ENCODE peak calls at places on chromosome 13, in five cellular contexts. D is bronchial epithelial cell; S is kidney epithelial cell; G is activated CD8-positive, alpha-beta T cell treated with anti-CD3 and anti-CD28 coated beads for 36 hours; V is cardiac fibroblast. M is an unnamed sample.

GRCh38 chr13:23799945-23800344 is 89.3 kb downstream of the MIPEP start:
- DNase-seq in D (no peak), S (no peak), G (peak; percentile 12), V (peak; percentile 37), M (no peak)

GRCh38 chr13:85586422-85586831 is 212.8 kb downstream of the SLITRK6 start:
- DNase-seq in D (peak; percentile 99), S (peak; percentile 49), G (no peak), V (peak; percentile 32), M (no peak)

GRCh38 chr13:33536639-33537425 is 251.3 kb upstream of the STARD13 start:
- DNase-seq in D (peak; percentile 52), S (no peak), G (no peak), V (peak; percentile 90), M (no peak)

GRCh38 chr13:80888421-80888820 is 547.5 kb upstream of the SPRY2 start:
- DNase-seq in D (no peak), S (no peak), G (no peak), V (no peak), M (no peak)

GRCh38 chr13:98214707-98215106 is 37.6 kb upstream of the RNF113B start:
- DNase-seq in D (peak; percentile 85), S (no peak), G (no peak), V (no peak), M (no peak)

GRCh38 chr13:71879129-71879535 is 12.1 kb upstream of the DACH1 start:
- DNase-seq in D (peak; percentile 32), S (no peak), G (peak; percentile 5), V (peak; percentile 58), M (no peak)

GRCh38 chr13:63024458-63024857 is 1608.8 kb upstream of the PCDH20 start:
- DNase-seq in D (no peak), S (no peak), G (no peak), V (no peak), M (no peak)

GRCh38 chr13:110677731-110678545 is 28.0 kb downstream of the CARS2 start:
- DNase-seq in D (no peak), S (peak; percentile 32), G (peak; percentile 17), V (peak; percentile 6), M (no peak)

GRCh38 chr13:39283062-39283461 is 244.8 kb downstream of the NHLRC3 start:
- DNase-seq in D (no peak), S (no peak), G (no peak), V (no peak), M (no peak)

GRCh38 chr13:99859178-99860177 is 112.1 kb downstream of the ZIC5 start:
- DNase-seq in D (no peak), S (no peak), G (peak; percentile 91), V (no peak), M (no peak)

GRCh38 chr13:50679321-50679720 is 164.2 kb downstream of the DLEU7 start:
- DNase-seq in D (peak; percentile 29), S (no peak), G (no peak), V (peak; percentile 74), M (no peak)

GRCh38 chr13:104779311-104779710 is 1713.1 kb upstream of the SLC10A2 start:
- DNase-seq in D (peak; percentile 29), S (no peak), G (no peak), V (peak; percentile 42), M (no peak)

GRCh38 chr13:93730780-93731179 is 504.2 kb downstream of the GPC6 start:
- DNase-seq in D (no peak), S (no peak), G (no peak), V (no peak), M (no peak)

GRCh38 chr13:43058318-43058674 is 34.9 kb downstream of the DNAJC15 start:
- DNase-seq in D (peak; percentile 94), S (peak; percentile 81), G (peak; percentile 45), V (peak; percentile 70), M (no peak)

GRCh38 chr13:33057019-33057785 is 41.0 kb downstream of the KL start:
- DNase-seq in D (peak; percentile 7), S (peak; percentile 1), G (no peak), V (peak; percentile 38), M (no peak)

GRCh38 chr13:99875391-99875790 is 96.2 kb downstream of the ZIC5 start:
- DNase-seq in D (no peak), S (no peak), G (no peak), V (no peak), M (no peak)

GRCh38 chr13:36088001-36088400 is 43.2 kb downstream of the DCLK1 start:
- DNase-seq in D (peak; percentile 68), S (peak; percentile 60), G (no peak), V (no peak), M (no peak)

GRCh38 chr13:67643656-67644055 is 413.5 kb upstream of the PCDH9 start:
- DNase-seq in D (no peak), S (no peak), G (no peak), V (no peak), M (no peak)

GRCh38 chr13:114282143-114282685 is 813 bp downstream of the UPF3A start:
- DNase-seq in D (peak; percentile 60), S (no peak), G (peak; percentile 41), V (peak; percentile 79), M (peak; percentile 74)

GRCh38 chr13:50990540-50991506 is 81.2 kb downstream of the RNASEH2B start:
- DNase-seq in D (no peak), S (peak; percentile 1), G (no peak), V (peak; percentile 58), M (no peak)

GRCh38 chr13:80337011-80337688 is 3.8 kb downstream of the SPRY2 start:
- DNase-seq in D (peak; percentile 20), S (no peak), G (no peak), V (peak; percentile 28), M (no peak)

DNA sequence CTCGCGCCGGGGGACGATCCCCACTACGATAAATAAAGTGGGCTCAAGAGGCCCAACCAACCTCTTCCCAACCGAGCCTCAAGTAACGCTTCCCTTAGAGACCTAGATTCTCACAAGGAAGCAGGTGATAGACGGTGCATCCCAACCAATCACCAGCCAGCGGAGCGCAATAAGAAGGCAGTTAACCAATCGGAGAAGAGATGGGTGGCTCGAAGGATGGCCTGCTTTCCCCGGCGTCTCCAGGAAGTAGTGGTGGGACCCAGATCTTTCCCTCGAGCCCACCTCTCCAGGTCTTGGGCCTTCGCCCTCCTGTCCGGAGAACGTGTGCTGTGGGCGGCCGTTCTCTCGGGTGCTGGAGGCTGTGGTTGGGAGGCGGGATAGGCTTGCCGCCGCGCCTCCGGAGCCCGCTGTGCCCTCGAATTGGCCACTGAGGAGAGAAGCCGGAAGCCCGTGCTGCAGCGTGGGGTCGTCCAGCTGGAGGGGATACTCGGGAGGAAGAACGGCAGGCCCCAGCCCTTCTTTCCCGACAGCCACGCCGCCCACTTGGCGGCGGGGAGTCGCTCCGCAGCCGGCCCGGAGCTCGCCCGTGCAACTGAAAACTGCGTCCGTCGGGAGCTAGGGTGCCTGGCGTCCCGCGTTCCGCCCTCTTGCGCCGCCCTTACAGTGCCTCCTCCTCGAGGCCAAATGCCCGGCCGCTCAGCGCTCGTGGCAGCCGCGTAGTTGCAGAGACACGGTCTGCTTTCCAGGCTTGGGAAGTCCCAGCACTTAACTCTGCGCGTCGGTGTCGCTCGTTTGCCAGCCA is at the start of gene RNF6:
- DNase-seq in D (peak; percentile 96), S (peak; percentile 96), G (peak; percentile 94), V (peak; percentile 99), M (peak; percentile 86)
- TF ChIP-seq CTCF in D (peak; percentile 23), S (no peak), G (no peak), V (peak; percentile 3), M (peak; percentile 19)

GRCh38 chr13:44917589-44918322 is 71.5 kb downstream of the NUFIP1 start:
- DNase-seq in D (peak; percentile 92), S (peak; percentile 86), G (peak; percentile 95), V (peak; percentile 99), M (peak; percentile 99)
- TF ChIP-seq CTCF in D (peak; percentile 19), S (peak; percentile 49), G (peak; percentile 48), V (peak; percentile 55), M (peak; percentile 76)

DNA sequence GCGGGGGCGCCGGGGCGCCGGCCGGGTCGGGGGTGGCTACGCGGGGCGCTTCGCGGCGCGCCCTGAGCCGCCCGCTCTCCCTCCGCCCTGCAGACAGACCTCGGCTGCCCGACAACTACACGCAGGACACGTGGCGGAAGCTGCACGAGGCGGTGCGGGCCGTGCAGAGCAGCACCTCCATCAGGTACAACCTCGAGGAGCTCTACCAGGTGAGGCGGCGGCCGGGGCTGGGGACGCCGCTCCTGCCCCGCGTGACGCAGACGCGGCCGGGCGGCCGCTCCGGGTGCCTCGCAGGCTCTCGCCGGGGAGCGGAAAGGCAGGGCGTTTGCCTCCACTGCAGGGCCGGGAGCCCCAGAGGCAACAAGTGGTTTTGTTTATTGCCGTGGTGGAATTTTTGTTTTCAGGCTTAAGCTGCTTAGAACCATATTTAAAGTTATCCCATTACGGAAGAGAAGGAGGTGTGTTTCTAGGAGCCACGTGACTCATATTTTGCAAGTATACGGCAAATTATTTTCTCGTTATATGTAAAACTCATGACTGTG is 538 bp downstream of the CUL4A start:
- DNase-seq in D (peak; percentile 57), S (no peak), G (peak; percentile 75), V (peak; percentile 62), M (peak; percentile 79)
- TF ChIP-seq CTCF in D (no peak), S (no peak), G (no peak), V (no peak), M (peak; percentile 56)

GRCh38 chr13:28117689-28118377 is 17.5 kb upstream of the FLT3 start:
- DNase-seq in D (no peak), S (no peak), G (no peak), V (peak; percentile 43), M (no peak)
- TF ChIP-seq CTCF in D (no peak), S (no peak), G (no peak), V (no peak), M (no peak)

GRCh38 chr13:28373803-28374202 is 121.1 kb downstream of the FLT1 start:
- DNase-seq in D (no peak), S (no peak), G (no peak), V (no peak), M (no peak)

GRCh38 chr13:28375250-28375930 is 119.5 kb downstream of the FLT1 start:
- DNase-seq in D (no peak), S (no peak), G (no peak), V (no peak), M (no peak)

DNA sequence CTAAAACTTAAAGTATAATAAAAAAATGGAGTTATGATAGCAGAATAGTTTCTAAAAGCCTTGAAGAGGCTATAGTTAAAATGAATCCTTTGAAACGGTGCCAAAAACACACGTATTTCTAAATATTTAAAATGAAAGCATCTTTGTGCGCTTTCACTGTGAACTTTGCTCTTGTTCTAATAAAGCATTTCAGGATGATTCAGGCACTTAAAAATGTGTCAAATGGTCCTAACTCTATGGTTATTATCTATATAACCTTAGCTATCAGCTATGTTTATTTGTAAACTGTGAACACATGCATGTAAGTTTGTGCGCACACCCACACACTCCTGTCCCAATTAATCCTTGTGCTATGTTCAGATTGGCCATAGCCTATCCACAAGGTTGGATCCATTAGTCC is 124.5 kb downstream of the FLT1 start:
- DNase-seq in D (no peak), S (no peak), G (no peak), V (no peak), M (no peak)
- TF ChIP-seq CTCF in D (no peak), S (no peak), G (no peak), V (no peak), M (no peak)

GRCh38 chr13:66492479-66492878 is 737.7 kb downstream of the PCDH9 start:
- DNase-seq in D (peak; percentile 24), S (no peak), G (peak; percentile 14), V (no peak), M (no peak)
- TF ChIP-seq CTCF in D (peak; percentile 35), S (no peak), G (no peak), V (peak; percentile 18), M (peak; percentile 58)

GRCh38 chr13:101474419-101474957 is 22.0 kb downstream of the ITGBL1 start:
- DNase-seq in D (no peak), S (peak; percentile 42), G (no peak), V (peak; percentile 85), M (no peak)
- TF ChIP-seq CTCF in D (peak; percentile 20), S (peak; percentile 54), G (no peak), V (peak; percentile 50), M (peak; percentile 68)

GRCh38 chr13:91308299-91308698 is 39.2 kb upstream of the MIR17HG start:
- DNase-seq in D (peak; percentile 5), S (no peak), G (no peak), V (no peak), M (no peak)
- TF ChIP-seq CTCF in D (peak; percentile 25), S (peak; percentile 9), G (peak; percentile 7), V (no peak), M (peak; percentile 43)

M was measured in type B pancreatic cell.